ENCODE peak calls at places on chromosome 7, in four cellular contexts. M is retina, Y is upper lobe of right lung, A is germinal center. T is an unnamed sample.

GRCh38 chr7:114364151-114364550 is 50.5 kb upstream of the FOXP2 start:
- DNase-seq in M (peak), Y (no peak), A (no peak), T (no peak)

GRCh38 chr7:36538126-36538525 is 148.5 kb downstream of the ANLN start:
- DNase-seq in M (no peak), Y (no peak), A (no peak), T (no peak)

GRCh38 chr7:974820-975681 is at the start of gene COX19:
- DNase-seq in M (peak), Y (peak), A (peak), T (peak)

GRCh38 chr7:23184709-23185354 is 3.0 kb downstream of the NUP42 start:
- DNase-seq in M (peak), Y (no peak), A (no peak), T (peak)

GRCh38 chr7:99372275-99373085 is 2.0 kb upstream of the ARPC1B start:
- DNase-seq in M (peak), Y (no peak), A (no peak), T (no peak)

GRCh38 chr7:158811461-158811860 is 17.8 kb downstream of the ESYT2 start:
- DNase-seq in M (no peak), Y (peak), A (no peak), T (no peak)

GRCh38 chr7:124929467-124930172 is at the start of gene POT1:
- DNase-seq in M (peak), Y (peak), A (peak), T (peak)

GRCh38 chr7:20241491-20242261 is 24.5 kb upstream of the MACC1 start:
- DNase-seq in M (no peak), Y (no peak), A (no peak), T (no peak)

GRCh38 chr7:96952974-96953391 is 52.4 kb upstream of the DLX6 start:
- DNase-seq in M (no peak), Y (no peak), A (no peak), T (no peak)

GRCh38 chr7:96332325-96332724 is 10.4 kb upstream of the SLC25A13 start:
- DNase-seq in M (no peak), Y (no peak), A (no peak), T (no peak)

GRCh38 chr7:75879771-75880184 is 944 bp downstream of the RHBDD2 start:
- DNase-seq in M (no peak), Y (no peak), A (no peak), T (no peak)

GRCh38 chr7:6154542-6155404 is 117.7 kb downstream of the CYTH3 start:
- DNase-seq in M (no peak), Y (no peak), A (no peak), T (no peak)

GRCh38 chr7:105297309-105297708 is 91.4 kb downstream of the SRPK2 start:
- DNase-seq in M (no peak), Y (no peak), A (no peak), T (no peak)

GRCh38 chr7:117544061-117544460 is 64.2 kb downstream of the CFTR start:
- DNase-seq in M (no peak), Y (no peak), A (no peak), T (no peak)

GRCh38 chr7:7110706-7111105 is 71.6 kb upstream of the C1GALT1 start:
- DNase-seq in M (no peak), Y (no peak), A (no peak), T (no peak)

GRCh38 chr7:101681170-101682007 is 52.3 kb upstream of the MYL10 start:
- DNase-seq in M (no peak), Y (no peak), A (no peak), T (no peak)

GRCh38 chr7:72268826-72269225 is 143.3 kb downstream of the CALN1 start:
- DNase-seq in M (no peak), Y (no peak), A (no peak), T (no peak)

GRCh38 chr7:106797937-106798336 is 67.1 kb upstream of the PIK3CG start:
- DNase-seq in M (no peak), Y (no peak), A (no peak), T (no peak)

GRCh38 chr7:51459809-51460208 is 143.2 kb upstream of the COBL start:
- DNase-seq in M (no peak), Y (no peak), A (no peak), T (no peak)

GRCh38 chr7:156639426-156640256 is 933 bp upstream of the RNF32 start:
- DNase-seq in M (no peak), Y (peak), A (no peak), T (no peak)

GRCh38 chr7:139598642-139599041 is 75.2 kb downstream of the CLEC2L start:
- DNase-seq in M (no peak), Y (no peak), A (no peak), T (no peak)

GRCh38 chr7:19145429-19146201 is 394 bp upstream of the FERD3L start:
- DNase-seq in M (peak), Y (no peak), A (no peak), T (no peak)

GRCh38 chr7:117061751-117062150 is 108.5 kb downstream of the ST7 start:
- DNase-seq in M (no peak), Y (no peak), A (no peak), T (no peak)

GRCh38 chr7:38438938-38439337 is 165.5 kb upstream of the TARP start:
- DNase-seq in M (no peak), Y (no peak), A (no peak), T (no peak)

GRCh38 chr7:100484636-100485114 is 948 bp downstream of the NYAP1 start:
- DNase-seq in M (no peak), Y (no peak), A (peak), T (no peak)

GRCh38 chr7:25598765-25599164 is 370.5 kb upstream of the NPVF start:
- DNase-seq in M (no peak), Y (no peak), A (no peak), T (no peak)

GRCh38 chr7:157979631-157980340 is 607.8 kb downstream of the PTPRN2 start:
- DNase-seq in M (no peak), Y (no peak), A (no peak), T (no peak)

GRCh38 chr7:73669316-73669715 is 1.7 kb downstream of the VPS37D start:
- DNase-seq in M (peak), Y (no peak), A (no peak), T (no peak)

GRCh38 chr7:20793686-20794394 is 7.2 kb upstream of the SP8 start:
- DNase-seq in M (peak), Y (no peak), A (no peak), T (no peak)

GRCh38 chr7:55350281-55350680 is 14.9 kb upstream of the LANCL2 start:
- DNase-seq in M (no peak), Y (no peak), A (no peak), T (no peak)

GRCh38 chr7:31051598-31052503 is at the start of gene ADCYAP1R1:
- DNase-seq in M (peak), Y (no peak), A (no peak), T (no peak)

GRCh38 chr7:73530800-73531199 is 8.7 kb upstream of the BAZ1B start:
- DNase-seq in M (no peak), Y (no peak), A (no peak), T (no peak)

GRCh38 chr7:48101880-48102448 is 12.9 kb downstream of the UPP1 start:
- DNase-seq in M (no peak), Y (no peak), A (peak), T (no peak)

GRCh38 chr7:158470336-158470735 is 117.3 kb downstream of the PTPRN2 start:
- DNase-seq in M (no peak), Y (no peak), A (no peak), T (no peak)